ENCODE peak calls at places on chromosomes 11 and 22, in seven cellular contexts. B, G, E, H, Y, S and U are unnamed samples.

GRCh38 chr11:35167451-35167954 is 28.5 kb downstream of the CD44 start:
- DNase-seq in Y (no peak), G (no peak), S (no peak), H (no peak), B (no peak), E (no peak), U (no peak)

GRCh38 chr22:32649515-32650200 is 151.8 kb upstream of the TIMP3 start:
- DNase-seq in Y (no peak), S (no peak), E (no peak), B (no peak), G (no peak), H (no peak), U (no peak)

GRCh38 chr11:129950319-129951034 is 52.2 kb downstream of the PRDM10 start:
- DNase-seq in B (peak), G (no peak), E (peak), Y (no peak), H (no peak), S (no peak), U (no peak)

GRCh38 chr11:112794321-112794720 is 166.9 kb upstream of the NCAM1 start:
- DNase-seq in S (no peak), Y (no peak), E (no peak), B (no peak), G (no peak), H (no peak), U (no peak)

GRCh38 chr11:76448506-76448905 is 3.7 kb downstream of the EMSY start:
- DNase-seq in G (no peak), H (no peak), S (no peak), Y (no peak), E (no peak), B (no peak), U (no peak)

GRCh38 chr22:39396797-39397195 is 2.8 kb upstream of the TAB1 start:
- DNase-seq in G (no peak), B (no peak), E (no peak), Y (no peak), S (no peak), H (no peak), U (no peak)

GRCh38 chr22:20889025-20889704 is 28.0 kb upstream of the CRKL start:
- DNase-seq in B (no peak), E (no peak), S (no peak), H (no peak), Y (no peak), G (no peak), U (no peak)

GRCh38 chr22:23268877-23269276 is 88.6 kb downstream of the BCR start:
- DNase-seq in S (no peak), H (no peak), E (no peak), B (no peak), Y (no peak), G (no peak), U (no peak)

GRCh38 chr11:59770869-59771268 is 15.7 kb downstream of the STX3 start:
- DNase-seq in H (no peak), S (no peak), B (no peak), Y (no peak), G (no peak), E (no peak), U (no peak)

GRCh38 chr22:50306753-50307749 is at the start of gene PLXNB2:
- DNase-seq in H (peak), E (peak), S (no peak), Y (no peak), B (peak), G (no peak), U (no peak)

GRCh38 chr11:111745719-111746504 is 20.3 kb downstream of the PPP2R1B start:
- DNase-seq in H (no peak), B (no peak), E (no peak), S (no peak), G (no peak), Y (no peak), U (no peak)

GRCh38 chr11:132278801-132279574 is 908.6 kb downstream of the NTM start:
- DNase-seq in S (no peak), E (peak), B (no peak), G (no peak), H (no peak), Y (peak), U (no peak)

GRCh38 chr22:12601870-12602779 is 2925.9 kb upstream of the OR11H1 start:
- DNase-seq in Y (no peak), G (no peak), E (no peak), B (no peak), H (no peak), S (no peak), U (no peak)

GRCh38 chr11:114233755-114234154 is 62.4 kb upstream of the NNMT start:
- DNase-seq in E (no peak), H (no peak), B (no peak), S (no peak), Y (peak), G (no peak), U (no peak)

GRCh38 chr11:133894956-133895549 is 49.7 kb upstream of the SPATA19 start:
- DNase-seq in H (no peak), G (no peak), Y (no peak), E (no peak), S (no peak), B (no peak), U (no peak)